ENCODE peak calls at places on chromosomes 1 and 21, in six cellular contexts. Y is cardiac fibroblast, G is cardiac muscle cell, T is thoracic aorta, J is endothelial cell, Q is GM06990. V is an unnamed sample.

GRCh38 chr1:15584489-15585363 is at the start of gene AGMAT:
- DNase-seq in T (no peak), Q (peak), G (peak), Y (peak), J (peak), V (peak)

GRCh38 chr1:59928996-59929395 is 2.4 kb upstream of the CYP2J2 start:
- DNase-seq in Y (no peak), T (no peak), J (no peak), Q (no peak), G (no peak), V (no peak)

GRCh38 chr1:29321176-29321575 is 84.9 kb downstream of the PTPRU start:
- DNase-seq in J (no peak), Y (no peak), Q (no peak), G (no peak), T (no peak), V (no peak)

GRCh38 chr1:74246266-74246665 is 11.1 kb downstream of the TNNI3K start:
- DNase-seq in Y (no peak), G (no peak), Q (no peak), T (no peak), J (no peak), V (no peak)

GRCh38 chr1:201461783-201462441 is 7.1 kb downstream of the PHLDA3 start:
- DNase-seq in Y (peak), J (no peak), G (peak), Q (no peak), T (peak), V (no peak)

GRCh38 chr1:150186789-150187559 is 37.3 kb downstream of the PLEKHO1 start:
- DNase-seq in G (peak), T (no peak), Y (peak), J (no peak), Q (peak), V (peak)

GRCh38 chr1:200971955-200972711 is 51.4 kb downstream of the KIF21B start:
- DNase-seq in Q (no peak), G (peak), J (peak), Y (peak), T (no peak), V (peak)

GRCh38 chr1:197924516-197925123 is 7.4 kb downstream of the LHX9 start:
- DNase-seq in G (peak), Y (peak), Q (no peak), T (no peak), J (peak), V (peak)

GRCh38 chr1:44377925-44378784 is 23.1 kb upstream of the ERI3 start:
- DNase-seq in Y (peak), Q (peak), G (peak), J (peak), T (no peak), V (peak)

GRCh38 chr1:94245747-94246438 is 8.5 kb upstream of the ARHGAP29 start:
- DNase-seq in T (no peak), Y (peak), J (no peak), G (peak), Q (no peak), V (no peak)

GRCh38 chr1:201756411-201756810 is 72.5 kb upstream of the IPO9 start:
- DNase-seq in J (no peak), G (peak), Q (no peak), Y (peak), T (no peak), V (no peak)

GRCh38 chr1:23395849-23396248 is 26.2 kb upstream of the ZNF436 start:
- DNase-seq in Y (no peak), Q (no peak), T (no peak), G (no peak), J (no peak), V (no peak)

GRCh38 chr1:115074839-115075534 is 14.3 kb downstream of the TSPAN2 start:
- DNase-seq in G (no peak), T (no peak), Q (no peak), Y (no peak), J (no peak), V (no peak)

GRCh38 chr1:42747125-42747524 is 7.1 kb upstream of the CLDN19 start:
- DNase-seq in J (peak), T (no peak), Q (no peak), Y (peak), G (peak), V (peak)

GRCh38 chr1:34757386-34757785 is 2.2 kb upstream of the GJB4 start:
- DNase-seq in G (no peak), J (no peak), T (no peak), Y (no peak), Q (no peak), V (no peak)

GRCh38 chr1:9426291-9426711 is 113.0 kb upstream of the SLC25A33 start:
- DNase-seq in G (peak), T (no peak), Q (peak), J (peak), Y (no peak), V (peak)

GRCh38 chr1:116506132-116507004 is 64.5 kb downstream of the CD58 start:
- DNase-seq in G (no peak), Y (no peak), J (no peak), Q (no peak), T (no peak), V (no peak)

GRCh38 chr1:196661345-196661744 is 9.5 kb downstream of the CFH start:
- DNase-seq in T (no peak), G (no peak), J (no peak), Y (no peak), Q (no peak), V (no peak)

GRCh38 chr1:52365091-52365745 is 787 bp downstream of the CC2D1B start:
- DNase-seq in Q (no peak), Y (peak), T (peak), G (peak), J (no peak), V (no peak)

GRCh38 chr1:113963281-113963906 is 15.9 kb upstream of the OLFML3 start:
- DNase-seq in J (no peak), T (no peak), G (peak), Q (no peak), Y (peak), V (no peak)
- TF ChIP-seq CTCF in J (no peak), T (no peak), G (no peak), Q (no peak), Y (no peak), V (no peak)

GRCh38 chr1:161365207-161365606 is 2.5 kb downstream of the CFAP126 start:
- DNase-seq in G (no peak), T (no peak), Q (no peak), Y (no peak), J (no peak), V (no peak)

GRCh38 chr1:161364332-161364731 is 3.3 kb downstream of the CFAP126 start:
- DNase-seq in J (no peak), Y (no peak), T (no peak), G (no peak), Q (no peak), V (no peak)

GRCh38 chr1:161373442-161373841 is 5.8 kb upstream of the CFAP126 start:
- DNase-seq in J (no peak), G (no peak), T (no peak), Q (no peak), Y (no peak), V (no peak)

DNA sequence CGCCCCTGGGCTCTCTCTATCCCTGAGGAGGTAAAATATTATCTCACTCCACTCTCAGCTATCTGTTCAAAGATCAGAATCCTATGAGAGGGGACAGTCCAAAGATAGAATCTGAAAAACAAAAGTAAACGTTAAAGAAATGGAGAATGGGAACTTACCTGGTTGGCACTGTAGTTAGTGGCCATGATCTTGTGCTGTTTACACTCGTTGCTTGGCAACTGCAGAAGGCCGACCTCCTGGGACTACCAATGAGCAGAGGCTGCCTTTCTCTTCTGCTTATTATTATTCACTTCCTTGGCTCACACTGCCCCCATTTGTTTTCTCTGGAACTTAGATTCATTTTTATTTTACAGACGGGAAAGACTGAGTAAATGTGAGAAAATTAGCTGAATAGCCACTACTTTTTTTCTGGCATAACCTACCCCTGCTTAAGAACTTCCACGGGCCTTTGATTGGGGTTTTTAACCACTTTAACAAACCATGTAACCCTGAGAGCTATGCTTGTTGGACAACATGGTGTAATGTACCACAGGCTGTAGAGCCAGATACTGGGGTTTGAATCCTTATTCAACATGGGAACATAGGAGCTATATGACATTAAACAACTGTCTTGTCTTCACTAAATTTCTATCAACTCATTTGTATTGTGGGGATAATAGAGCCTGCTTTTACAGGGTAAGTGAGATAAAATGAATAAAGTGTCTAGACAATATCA is at the start of gene CFAP126:
- DNase-seq in T (peak), Q (peak), J (peak), Y (peak), G (peak), V (peak)
- TF ChIP-seq CTCF in T (peak), Q (no peak), J (no peak), Y (peak), G (peak), V (no peak)

GRCh38 chr21:38806153-38806941 is 618 bp downstream of the ETS2 start:
- DNase-seq in Y (no peak), Q (peak), T (no peak), G (no peak), J (peak), V (peak)
- TF ChIP-seq CTCF in Y (no peak), Q (no peak), T (peak), G (peak), J (no peak), V (no peak)

GRCh38 chr1:154778280-154778679 is 91.8 kb downstream of the KCNN3 start:
- DNase-seq in T (no peak), G (no peak), Q (no peak), J (no peak), Y (no peak), V (no peak)
- TF ChIP-seq CTCF in T (no peak), G (no peak), Q (no peak), J (no peak), Y (no peak), V (no peak)

DNA sequence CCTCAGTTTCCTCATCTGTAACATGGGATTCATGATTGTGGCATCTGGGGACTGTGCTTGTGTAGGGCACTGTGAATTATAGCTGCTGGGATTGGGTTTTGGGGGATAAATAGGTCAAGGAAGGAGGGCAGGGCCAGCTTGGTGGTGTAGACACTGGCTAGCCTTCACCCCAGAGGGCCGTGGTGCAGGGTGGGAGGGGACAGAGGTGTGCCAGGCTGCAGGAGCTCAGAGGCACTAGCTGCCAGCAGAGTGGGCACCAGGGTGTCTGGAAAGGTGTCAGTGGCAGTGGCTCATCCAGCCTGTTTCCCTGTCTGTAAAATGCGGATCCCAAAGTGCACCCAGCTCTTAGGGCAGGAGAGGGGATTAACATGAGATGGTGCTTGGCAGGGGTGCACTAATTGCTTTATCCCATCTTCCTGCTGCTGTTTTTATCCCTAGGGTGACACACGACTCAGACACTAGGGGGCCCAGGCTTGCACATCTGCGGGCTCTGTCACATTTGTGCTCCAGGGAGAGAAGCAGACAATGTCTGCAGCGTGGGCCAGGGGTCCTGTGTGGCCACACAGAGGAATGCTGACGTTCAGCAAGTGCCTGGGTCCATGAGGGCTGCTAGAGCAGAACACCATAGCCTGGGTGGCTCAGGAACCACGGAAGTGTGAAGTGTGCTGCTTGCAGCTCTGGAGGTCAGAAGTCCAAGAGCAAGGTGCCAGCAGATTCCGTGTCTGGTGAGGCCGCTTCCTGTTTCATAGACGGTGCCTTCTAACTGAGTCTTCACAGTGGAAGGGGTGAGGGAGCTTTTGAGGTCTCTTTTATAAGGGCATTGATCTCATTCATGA is 19.3 kb downstream of the OBSCN start:
- DNase-seq in Q (no peak), G (peak), T (no peak), Y (peak), J (no peak), V (no peak)
- TF ChIP-seq CTCF in Q (peak), G (peak), T (no peak), Y (peak), J (peak), V (no peak)

GRCh38 chr1:221875004-221875330 is 133.1 kb upstream of the DUSP10 start:
- DNase-seq in Y (no peak), J (no peak), Q (no peak), T (no peak), G (no peak), V (no peak)
- TF ChIP-seq CTCF in Y (no peak), J (no peak), Q (no peak), T (no peak), G (no peak), V (no peak)

GRCh38 chr1:246246430-246246829 is 260.6 kb downstream of the SMYD3 start:
- DNase-seq in J (no peak), G (peak), Q (no peak), Y (no peak), T (no peak), V (no peak)
- TF ChIP-seq CTCF in J (no peak), G (no peak), Q (no peak), Y (no peak), T (no peak), V (no peak)

DNA sequence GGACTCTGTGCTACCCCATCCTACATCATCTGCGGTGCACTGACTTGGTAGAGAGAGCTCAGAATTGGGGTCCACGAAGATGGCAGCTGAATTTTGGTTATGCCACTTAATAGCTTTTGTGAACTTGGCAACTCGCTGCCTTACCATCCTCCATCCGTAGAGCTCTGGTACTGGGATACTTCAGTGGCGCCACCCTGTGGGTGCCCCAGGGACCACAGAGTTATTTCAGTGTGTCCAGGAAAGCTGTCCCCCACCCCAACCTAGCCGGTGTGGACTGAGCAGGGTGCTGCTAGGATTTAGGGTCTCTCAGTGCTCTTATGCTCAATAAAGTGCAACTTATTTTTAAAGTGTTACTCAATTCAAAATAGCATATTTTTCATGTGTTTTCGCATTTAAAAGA is 9.0 kb upstream of the USF1 start:
- DNase-seq in T (no peak), G (no peak), J (no peak), Y (no peak), Q (no peak), V (no peak)
- TF ChIP-seq CTCF in T (no peak), G (no peak), J (no peak), Y (no peak), Q (no peak), V (no peak)

DNA sequence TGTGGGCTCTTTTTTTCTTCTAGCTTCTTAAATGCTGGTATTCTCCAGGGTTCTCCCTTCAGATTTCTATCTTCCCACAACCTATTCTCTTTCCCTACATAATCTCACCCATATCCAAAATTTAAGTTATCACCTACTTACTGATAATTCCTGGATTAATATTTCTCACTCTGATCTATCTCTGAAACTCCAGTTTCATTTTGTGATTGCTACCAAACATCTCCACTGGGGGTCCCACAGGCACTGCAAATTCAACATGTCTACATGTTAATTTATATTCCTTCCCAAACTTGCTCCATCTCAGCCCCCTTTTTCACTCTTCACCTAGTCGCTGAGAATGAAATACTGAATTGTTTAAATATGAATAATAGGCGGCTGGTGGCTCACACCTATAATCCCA is 9.9 kb upstream of the C1orf141 start:
- DNase-seq in Q (no peak), Y (peak), J (no peak), G (peak), T (no peak), V (peak)
- TF ChIP-seq CTCF in Q (peak), Y (peak), J (peak), G (peak), T (no peak), V (peak)

V was measured in GM20000.